ENCODE peak calls at places on chromosomes 6 and 20, in four cellular contexts. N is K562, H is HEK293T, I is HepG2. T is an unnamed sample.

GRCh38 chr6:44237813-44238433 is 9.0 kb upstream of the HSP90AB1 start:
- DNase-seq in N (peak), H (peak), I (peak), T (peak)

GRCh38 chr6:163955752-163956151 is 541.2 kb downstream of the QKI start:
- DNase-seq in N (no peak), H (no peak), I (no peak), T (no peak)

GRCh38 chr6:35703554-35703953 is 14.8 kb upstream of the FKBP5 start:
- DNase-seq in N (no peak), H (no peak), I (no peak), T (no peak)

GRCh38 chr6:110432285-110432899 is 17.0 kb upstream of the DDO start:
- DNase-seq in N (no peak), H (no peak), I (no peak), T (no peak)

GRCh38 chr6:138044458-138044857 is 62.8 kb downstream of the PERP start:
- DNase-seq in N (no peak), H (no peak), I (no peak), T (no peak)

GRCh38 chr6:130670142-130670541 is 157.1 kb upstream of the SMLR1 start:
- DNase-seq in N (no peak), H (peak), I (peak), T (no peak)

GRCh38 chr20:49104365-49104648 is 58.2 kb downstream of the CSE1L start:
- DNase-seq in N (no peak), H (no peak), I (no peak), T (peak)

GRCh38 chr6:66992660-66993059 is 1285.6 kb upstream of the EYS start:
- DNase-seq in N (no peak), H (no peak), I (no peak), T (no peak)

GRCh38 chr6:13914346-13914745 is 10.4 kb upstream of the RNF182 start:
- DNase-seq in N (no peak), H (no peak), I (no peak), T (no peak)

GRCh38 chr20:1950836-1951235 is 43.0 kb downstream of the PDYN start:
- DNase-seq in N (no peak), H (no peak), I (no peak), T (peak)

GRCh38 chr6:157985378-157986155 is 3.9 kb downstream of the SYNJ2 start:
- DNase-seq in N (no peak), H (no peak), I (peak), T (no peak)

GRCh38 chr6:50868466-50868865 is 49.8 kb downstream of the TFAP2B start:
- DNase-seq in N (no peak), H (no peak), I (no peak), T (no peak)

GRCh38 chr20:58471161-58471834 is 43.9 kb downstream of the APCDD1L start:
- DNase-seq in N (no peak), H (no peak), I (no peak), T (no peak)

GRCh38 chr6:113825776-113826175 is 31.4 kb upstream of the MARCKS start:
- DNase-seq in N (no peak), H (no peak), I (no peak), T (no peak)

GRCh38 chr6:123575218-123575617 is 61.5 kb downstream of the TRDN start:
- DNase-seq in N (no peak), H (no peak), I (no peak), T (no peak)

GRCh38 chr6:169780571-169781091 is 29.2 kb downstream of the ERMARD start:
- DNase-seq in N (no peak), H (no peak), I (peak), T (no peak)

GRCh38 chr20:49775229-49775693 is 37.4 kb upstream of the SLC9A8 start:
- DNase-seq in N (peak), H (no peak), I (peak), T (peak)

GRCh38 chr20:17634666-17635319 is 47.2 kb downstream of the RRBP1 start:
- DNase-seq in N (no peak), H (no peak), I (no peak), T (no peak)

GRCh38 chr6:156687875-156688549 is 89.2 kb upstream of the ARID1B start:
- DNase-seq in N (peak), H (peak), I (no peak), T (peak)

GRCh38 chr6:136510782-136511181 is 39.4 kb downstream of the MAP7 start:
- DNase-seq in N (no peak), H (no peak), I (no peak), T (no peak)

GRCh38 chr6:169340395-169340794 is 86.7 kb upstream of the THBS2 start:
- DNase-seq in N (no peak), H (no peak), I (no peak), T (no peak)

GRCh38 chr20:50341880-50342637 is 151.4 kb downstream of the CEBPB start:
- DNase-seq in N (no peak), H (no peak), I (no peak), T (no peak)

GRCh38 chr20:59453634-59454241 is 150.6 kb upstream of the PHACTR3 start:
- DNase-seq in N (no peak), H (no peak), I (no peak), T (no peak)

GRCh38 chr6:117265425-117266266 is at the start of gene VGLL2:
- DNase-seq in N (no peak), H (peak), I (peak), T (peak)

GRCh38 chr6:119627908-119628669 is 278.5 kb upstream of the MAN1A1 start:
- DNase-seq in N (peak), H (no peak), I (no peak), T (no peak)

GRCh38 chr6:3269412-3269975 is 10.7 kb downstream of the PSMG4 start:
- DNase-seq in N (no peak), H (no peak), I (no peak), T (no peak)

GRCh38 chr6:71197770-71198169 is 90.8 kb upstream of the OGFRL1 start:
- DNase-seq in N (no peak), H (peak), I (no peak), T (no peak)

GRCh38 chr6:103893082-103893481 is 966.6 kb downstream of the HACE1 start:
- DNase-seq in N (no peak), H (no peak), I (no peak), T (no peak)

GRCh38 chr6:3438190-3439167 is 18.4 kb downstream of the SLC22A23 start:
- DNase-seq in N (no peak), H (peak), I (peak), T (no peak)

GRCh38 chr20:43477193-43477592 is 19.5 kb downstream of the SRSF6 start:
- DNase-seq in N (no peak), H (no peak), I (no peak), T (no peak)

GRCh38 chr20:37384683-37385174 is 38.8 kb downstream of the SRC start:
- DNase-seq in N (peak), H (peak), I (no peak), T (peak)

GRCh38 chr6:20020526-20020925 is 183.4 kb downstream of the ID4 start:
- DNase-seq in N (no peak), H (no peak), I (no peak), T (no peak)

GRCh38 chr20:4545526-4545925 is 176.2 kb upstream of the PRND start:
- DNase-seq in N (no peak), H (no peak), I (no peak), T (no peak)

GRCh38 chr20:43590036-43590391 is 723 bp upstream of the IFT52 start:
- DNase-seq in N (peak), H (peak), I (peak), T (peak)

GRCh38 chr20:672975-673604 is 2.5 kb downstream of the SCRT2 start:
- DNase-seq in N (no peak), H (peak), I (no peak), T (peak)
- TF ChIP-seq ELF4 in N (no peak), H (no peak), I (no peak), T (no peak)

GRCh38 chr6:79072640-79073181 is 5.3 kb downstream of the PHIP start:
- DNase-seq in N (no peak), H (no peak), I (no peak), T (no peak)
- TF ChIP-seq ELF4 in N (no peak), H (no peak), I (no peak), T (no peak)

GRCh38 chr20:64104667-64105451 is 2.5 kb downstream of the NPBWR2 start:
- DNase-seq in N (no peak), H (no peak), I (no peak), T (no peak)
- TF ChIP-seq ELF4 in N (no peak), H (no peak), I (no peak), T (no peak)

GRCh38 chr20:62603907-62604785 is 38.2 kb upstream of the SLCO4A1 start:
- DNase-seq in N (no peak), H (no peak), I (no peak), T (no peak)

GRCh38 chr20:62604796-62605195 is 37.5 kb upstream of the SLCO4A1 start:
- DNase-seq in N (no peak), H (no peak), I (no peak), T (peak)

GRCh38 chr20:62603021-62603906 is 39.0 kb upstream of the SLCO4A1 start:
- DNase-seq in N (no peak), H (no peak), I (no peak), T (no peak)

GRCh38 chr20:62601172-62601571 is 41.1 kb upstream of the SLCO4A1 start:
- DNase-seq in N (no peak), H (no peak), I (no peak), T (no peak)

DNA sequence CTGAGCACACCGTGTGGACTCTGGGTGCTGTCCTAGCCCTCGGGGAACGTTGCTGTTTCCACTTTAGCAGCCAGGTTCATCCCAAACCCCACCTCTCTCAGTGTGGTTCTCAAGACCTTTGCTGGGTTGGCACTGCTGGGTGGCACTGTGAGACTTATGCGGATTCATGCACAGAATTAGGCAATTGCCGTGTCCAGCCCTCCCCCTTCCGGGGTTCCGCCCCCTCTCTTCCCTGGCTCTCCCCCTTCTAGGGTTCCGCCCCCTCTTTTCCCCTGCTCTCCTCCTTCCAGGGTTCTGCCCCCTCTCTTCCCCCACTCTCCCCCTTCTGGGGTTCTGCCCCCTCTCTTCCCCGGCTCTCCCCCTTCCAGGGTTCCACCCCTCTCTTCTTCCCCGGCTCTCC is 39.8 kb upstream of the SLCO4A1 start:
- DNase-seq in N (no peak), H (no peak), I (no peak), T (no peak)
- TF ChIP-seq ELF4 in N (no peak), H (no peak), I (no peak), T (no peak)

GRCh38 chr6:102701019-102701418 is 1307.5 kb downstream of the GRIK2 start:
- DNase-seq in N (no peak), H (no peak), I (no peak), T (no peak)
- TF ChIP-seq ELF4 in N (no peak), H (no peak), I (no peak), T (no peak)

DNA sequence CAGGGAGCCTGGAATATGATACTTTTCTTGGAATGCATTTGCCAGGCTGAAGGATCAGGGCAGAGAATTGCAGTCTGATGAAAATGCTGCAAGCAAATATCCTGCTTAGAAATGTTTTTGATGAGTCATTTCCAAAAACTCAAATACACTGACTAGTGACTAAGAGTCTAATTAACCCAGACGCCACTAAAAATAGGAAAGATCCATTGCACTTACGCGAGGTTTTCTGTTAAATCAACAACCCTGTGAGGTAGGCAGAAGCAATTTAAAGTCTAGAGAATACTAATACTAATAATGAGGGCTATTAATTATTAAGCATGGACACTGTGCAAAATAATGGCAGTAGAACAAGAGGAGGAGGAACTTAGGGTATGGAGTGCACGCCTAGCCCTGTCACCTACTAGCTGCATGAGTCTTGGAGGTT is 130.1 kb upstream of the DOK5 start:
- DNase-seq in N (no peak), H (no peak), I (no peak), T (no peak)
- TF ChIP-seq ELF4 in N (no peak), H (no peak), I (no peak), T (no peak)

T was measured in WTC11.